ENCODE peak calls at places on chromosomes 3 and 15, in four cellular contexts. H is breast epithelium, F is IMR-90, Z is tibial artery. J is an unnamed sample.

GRCh38 chr15:86275361-86275760 is 195.7 kb downstream of the AGBL1 start:
- DNase-seq in H (no peak), Z (no peak), F (no peak), J (no peak)

GRCh38 chr3:188264231-188265213 is 110.6 kb downstream of the LPP start:
- DNase-seq in H (no peak), Z (peak), F (peak), J (no peak)

GRCh38 chr15:55253580-55253979 is 36.0 kb downstream of the RAB27A start:
- DNase-seq in F (peak), H (no peak), Z (no peak), J (no peak)

GRCh38 chr15:91970142-91970541 is 116.6 kb downstream of the SLCO3A1 start:
- DNase-seq in H (no peak), F (peak), Z (peak), J (peak)

GRCh38 chr3:187914231-187914630 is 169.0 kb upstream of the BCL6 start:
- DNase-seq in Z (no peak), H (peak), F (no peak), J (no peak)

GRCh38 chr3:37243811-37244748 is 69.7 kb upstream of the LRRFIP2 start:
- DNase-seq in F (peak), H (peak), Z (peak), J (peak)

GRCh38 chr3:13009132-13009945 is 63.9 kb downstream of the IQSEC1 start:
- DNase-seq in H (no peak), F (no peak), Z (peak), J (peak)

GRCh38 chr3:57006048-57006709 is 54.3 kb upstream of the SPATA12 start:
- DNase-seq in Z (no peak), F (no peak), H (no peak), J (no peak)

GRCh38 chr3:124559650-124560405 is 170.4 kb upstream of the UMPS start:
- DNase-seq in H (peak), Z (peak), F (peak), J (peak)

GRCh38 chr3:112090899-112091586 is 4.9 kb downstream of the C3orf52 start:
- DNase-seq in F (no peak), Z (no peak), H (no peak), J (peak)

GRCh38 chr3:78050276-78051080 is 1010.6 kb downstream of the ROBO2 start:
- DNase-seq in H (no peak), F (peak), Z (no peak), J (no peak)

GRCh38 chr15:89402406-89402805 is 67.8 kb upstream of the POLG start:
- DNase-seq in H (no peak), F (no peak), Z (no peak), J (no peak)

GRCh38 chr15:89400121-89400996 is 65.7 kb upstream of the POLG start:
- DNase-seq in Z (no peak), F (no peak), H (no peak), J (no peak)

GRCh38 chr15:89401636-89402252 is 67.1 kb upstream of the POLG start:
- DNase-seq in F (peak), H (no peak), Z (no peak), J (no peak)

GRCh38 chr15:89399390-89400120 is 64.9 kb upstream of the POLG start:
- DNase-seq in H (no peak), F (no peak), Z (no peak), J (peak)

DNA sequence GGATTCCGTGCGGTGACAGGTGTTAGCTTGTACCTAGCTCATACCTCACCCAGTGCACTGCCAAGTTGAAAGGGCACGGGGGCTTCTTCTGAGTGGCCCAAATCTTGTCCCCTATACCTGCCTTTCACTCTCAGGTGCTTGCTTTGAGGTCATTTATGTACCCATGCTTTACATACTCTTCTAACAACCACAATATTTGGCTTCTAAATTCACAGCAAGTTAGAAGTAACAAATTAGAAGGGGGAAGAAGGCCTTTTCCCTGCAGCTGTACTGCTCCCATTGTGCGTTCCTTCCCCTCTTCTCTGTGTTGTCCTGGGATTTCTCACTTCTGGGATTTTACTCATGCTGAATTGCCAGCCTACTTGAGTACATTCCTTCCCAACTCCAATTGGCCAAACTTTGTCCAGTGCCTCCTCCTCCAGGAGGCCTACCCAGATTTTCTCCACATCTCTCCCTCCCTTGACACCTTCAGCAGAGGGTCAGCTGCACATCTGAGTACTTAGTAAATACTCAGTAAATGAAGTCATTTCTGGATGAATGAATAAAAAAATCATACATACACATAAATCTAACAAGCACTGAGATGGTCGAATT is 66.5 kb upstream of the POLG start:
- DNase-seq in Z (no peak), F (no peak), H (no peak), J (no peak)
- H3K4me3 ChIP-seq in Z (no peak), F (no peak), H (no peak), J (no peak)

DNA sequence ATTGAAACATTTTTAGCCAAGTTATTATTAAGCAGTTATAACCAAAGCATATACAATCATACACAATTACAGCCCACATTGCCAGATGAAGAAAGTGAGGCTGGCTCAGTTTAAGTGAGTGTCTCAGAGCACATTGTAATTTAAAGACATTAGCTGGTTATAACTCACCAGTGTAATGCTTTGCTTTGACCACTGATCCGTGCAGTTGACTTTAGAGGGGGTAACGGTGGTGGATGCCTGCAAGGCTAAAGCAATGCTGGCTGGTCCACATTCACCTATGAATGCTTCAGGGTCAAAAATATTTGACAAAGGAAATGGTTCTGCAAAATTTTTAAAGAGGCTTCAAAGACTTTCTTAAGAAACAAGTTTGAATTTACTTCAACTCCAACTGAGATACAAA is 1.2 kb downstream of the C3orf85 start:
- DNase-seq in H (no peak), Z (no peak), F (no peak), J (no peak)
- TF ChIP-seq CTCF in H (no peak), Z (no peak), F (no peak), J (no peak)

GRCh38 chr3:155495387-155495786 is 201.9 kb upstream of the STRIT1 start:
- DNase-seq in Z (no peak), F (peak), H (no peak), J (no peak)

GRCh38 chr3:155491696-155492095 is 198.2 kb upstream of the STRIT1 start:
- DNase-seq in F (no peak), H (no peak), Z (no peak), J (no peak)

GRCh38 chr3:155492841-155493240 is 199.4 kb upstream of the STRIT1 start:
- DNase-seq in Z (no peak), H (no peak), F (no peak), J (no peak)

GRCh38 chr3:155496206-155496605 is 202.7 kb upstream of the STRIT1 start:
- DNase-seq in F (no peak), H (no peak), Z (no peak), J (no peak)

DNA sequence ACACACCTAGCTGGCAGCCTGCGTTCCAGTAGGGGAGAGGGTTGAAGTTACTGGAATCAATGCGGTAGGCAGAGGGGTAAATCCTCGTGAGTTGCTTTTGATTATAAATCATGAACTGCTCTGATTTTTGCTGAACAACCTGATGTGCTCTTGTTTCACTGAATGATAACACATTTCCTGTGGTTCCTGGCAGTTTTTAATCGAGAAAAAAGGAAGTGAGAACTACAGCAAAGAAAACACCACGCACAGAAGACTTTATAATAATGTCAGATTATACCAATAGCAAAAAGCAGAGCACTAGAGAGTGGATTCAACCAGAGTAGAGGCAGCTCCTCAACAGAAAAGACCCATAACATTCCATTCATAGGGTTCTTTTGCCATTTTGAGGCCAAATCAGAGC is 200.8 kb upstream of the STRIT1 start:
- DNase-seq in H (no peak), Z (no peak), F (no peak), J (no peak)
- H3K4me3 ChIP-seq in H (no peak), Z (no peak), F (no peak), J (no peak)

DNA sequence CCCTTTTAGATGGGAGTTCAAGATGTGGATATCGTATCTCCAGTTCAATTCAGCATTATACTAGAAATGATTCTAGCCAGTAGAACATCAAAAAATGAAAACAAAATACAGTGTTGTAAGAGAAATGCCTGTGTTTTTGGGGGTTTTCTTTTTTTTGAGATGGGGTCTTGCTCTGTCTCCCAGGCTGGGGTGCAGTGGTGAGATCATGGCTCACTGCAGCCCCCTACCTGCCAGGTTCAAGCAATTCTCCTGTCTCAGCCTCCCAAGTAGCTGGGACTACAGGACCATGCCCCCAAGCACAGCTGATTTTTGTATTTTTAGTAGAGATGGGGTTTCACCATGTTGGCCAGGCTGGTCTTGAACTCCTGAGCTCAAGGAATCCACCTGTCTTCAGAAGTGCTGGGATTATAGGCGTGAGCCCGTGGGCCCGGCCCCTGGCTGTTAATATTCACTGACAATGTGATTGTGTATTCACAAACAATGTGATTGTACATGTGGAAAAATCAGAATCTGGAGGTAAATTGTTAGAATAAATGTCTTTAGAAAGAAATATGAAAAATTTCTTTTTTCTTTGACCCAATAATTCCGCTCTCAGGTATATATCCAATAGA is 59.0 kb downstream of the ARIH1 start:
- DNase-seq in F (no peak), H (no peak), Z (no peak), J (no peak)
- TF ChIP-seq CTCF in F (no peak), H (no peak), Z (no peak), J (no peak)

DNA sequence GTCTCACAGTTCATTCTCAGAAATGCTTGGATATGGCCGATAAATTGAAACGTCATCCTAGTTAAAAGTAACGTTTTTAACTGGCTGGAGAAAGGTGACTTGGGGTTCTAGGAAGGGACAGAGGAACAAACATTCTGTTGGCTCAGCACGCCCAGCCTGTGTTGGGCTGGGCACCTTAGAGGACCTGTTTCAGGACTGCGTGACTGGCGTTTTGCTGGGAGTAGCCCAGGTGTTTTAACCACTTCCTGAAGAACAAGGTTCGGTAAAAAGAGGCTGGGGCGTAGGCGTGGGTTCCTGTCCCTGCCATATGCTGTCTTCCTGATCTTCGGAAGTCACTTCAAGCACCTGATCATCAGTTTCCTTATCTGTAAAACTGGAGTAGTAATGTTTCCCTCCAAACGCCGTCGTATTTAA is 1.1 kb upstream of the TLNRD1 start:
- DNase-seq in H (peak), Z (no peak), F (no peak), J (peak)
- H3K4me3 ChIP-seq in H (peak), Z (peak), F (no peak), J (no peak)

DNA sequence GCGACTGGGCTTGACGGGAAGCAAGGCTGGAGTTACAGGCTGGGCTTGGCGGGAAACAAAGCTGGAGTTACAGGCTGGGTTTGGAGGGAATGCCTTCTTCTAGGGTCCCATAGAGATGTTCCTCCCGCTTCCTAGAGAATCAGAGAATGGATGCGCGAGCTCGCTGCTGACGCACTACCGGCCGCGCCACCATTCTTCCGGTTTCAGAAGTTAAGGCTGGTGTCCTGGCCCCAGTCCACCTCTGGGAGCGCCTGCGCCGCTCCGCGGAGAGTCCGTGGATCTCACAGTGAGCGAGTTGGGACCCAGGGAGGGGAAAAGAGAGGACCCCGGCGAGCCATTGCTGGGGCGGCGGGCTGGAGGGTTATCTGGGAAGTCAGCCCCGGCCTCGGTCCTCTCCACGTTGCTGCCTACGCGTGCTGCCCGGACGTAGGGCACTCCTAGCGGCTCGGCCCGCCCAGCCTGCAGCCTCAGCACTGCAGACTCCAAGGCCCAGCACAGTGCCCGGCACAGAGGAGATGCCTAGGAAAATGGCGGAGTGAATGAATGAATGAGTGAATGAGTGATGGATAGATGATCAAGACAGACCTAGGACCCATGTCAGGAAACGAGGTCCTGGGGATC is at the start of gene ZNF502:
- DNase-seq in H (peak), Z (peak), F (peak), J (peak)
- TF ChIP-seq CTCF in H (no peak), Z (peak), F (peak), J (peak)

GRCh38 chr15:99122831-99123705 is 18.2 kb downstream of the SYNM start:
- DNase-seq in H (no peak), F (no peak), Z (no peak), J (no peak)
- H3K4me3 ChIP-seq in H (peak), F (no peak), Z (peak), J (no peak)

GRCh38 chr15:49675051-49675450 is 54.2 kb downstream of the DTWD1 start:
- DNase-seq in F (peak), H (no peak), Z (no peak), J (no peak)
- TF ChIP-seq CTCF in F (peak), H (no peak), Z (no peak), J (no peak)

GRCh38 chr3:27730774-27731659 is 8.9 kb upstream of the EOMES start:
- DNase-seq in F (no peak), H (no peak), Z (no peak), J (no peak)

GRCh38 chr3:27729325-27729724 is 7.2 kb upstream of the EOMES start:
- DNase-seq in Z (no peak), F (no peak), H (no peak), J (no peak)

GRCh38 chr3:27726240-27726639 is 4.1 kb upstream of the EOMES start:
- DNase-seq in Z (no peak), H (no peak), F (no peak), J (no peak)

GRCh38 chr3:27729748-27730611 is 7.9 kb upstream of the EOMES start:
- DNase-seq in F (no peak), H (no peak), Z (no peak), J (no peak)

DNA sequence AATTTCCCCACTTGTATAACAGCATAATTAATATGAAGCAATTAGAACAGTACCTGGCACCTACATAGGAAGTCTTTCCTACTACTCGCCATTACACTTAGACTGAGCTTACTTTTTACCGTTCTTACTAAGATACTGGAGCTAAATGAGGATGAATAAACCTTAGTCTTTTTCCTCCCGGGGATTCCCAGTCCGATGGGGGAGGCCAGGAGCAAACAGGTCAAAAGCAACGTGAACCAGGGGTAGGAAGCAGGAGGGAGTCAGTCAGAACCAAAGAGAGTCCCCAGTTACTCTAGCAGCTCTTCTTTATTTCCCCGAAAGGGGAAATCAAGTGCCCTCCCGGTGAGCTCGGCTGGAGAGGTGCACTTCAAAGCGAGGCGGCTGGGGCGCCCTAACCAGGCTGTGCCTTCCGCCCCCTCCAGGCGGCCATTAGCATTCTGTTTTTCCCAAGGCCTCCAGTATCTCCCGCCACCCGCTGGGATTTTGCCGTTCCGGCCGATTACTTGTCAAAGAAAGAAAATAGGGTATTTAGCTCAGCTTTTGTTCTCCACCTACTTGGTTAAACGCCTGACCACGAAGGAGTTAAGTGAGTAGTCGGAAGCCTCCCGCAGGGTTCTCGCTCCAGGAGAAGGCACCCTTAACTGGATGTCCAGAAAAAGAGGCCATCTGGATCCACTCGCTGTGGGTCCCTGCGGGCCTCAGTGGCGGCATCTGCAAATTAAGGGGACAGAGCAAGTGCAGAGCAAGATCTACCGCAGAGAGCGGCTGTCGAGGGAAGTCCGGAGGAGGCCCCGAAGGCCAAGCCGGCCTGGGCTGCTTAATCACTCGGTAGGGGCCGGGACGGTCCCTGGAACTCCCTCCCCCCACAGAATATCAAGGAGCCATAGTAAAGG is 6.3 kb upstream of the EOMES start:
- DNase-seq in H (no peak), F (no peak), Z (no peak), J (no peak)
- H3K4me3 ChIP-seq in H (no peak), F (no peak), Z (no peak), J (no peak)

DNA sequence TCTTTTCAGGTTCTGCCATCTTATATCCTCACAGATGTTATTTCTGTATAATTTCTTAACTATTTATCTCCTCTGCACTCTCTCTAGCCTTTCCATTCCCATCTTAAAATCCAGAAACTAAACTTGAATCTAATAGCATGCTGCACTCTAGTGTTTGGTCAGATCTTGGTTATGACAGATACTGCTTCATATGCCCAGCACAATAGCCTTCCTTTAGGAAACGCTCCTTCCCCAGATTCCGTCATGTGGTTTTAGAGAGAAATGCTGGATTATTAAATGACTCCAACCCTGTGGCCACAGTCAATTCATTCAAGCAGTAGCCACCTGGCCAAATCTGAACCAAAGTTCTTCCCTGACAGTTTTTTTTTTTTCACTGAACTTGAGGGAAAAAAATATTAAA is 19.4 kb downstream of the RASGRP1 start:
- DNase-seq in H (no peak), F (peak), Z (no peak), J (no peak)
- TF ChIP-seq CTCF in H (no peak), F (peak), Z (no peak), J (no peak)

J was measured in transverse colon.